ENCODE peak calls at places on chromosomes 11 and 22, in four cellular contexts. T is adrenal gland, M is IMR-90, U is testis. F is an unnamed sample. For H3K9me3, the result is how much of the 10 kb centered on the place peaks cover.

GRCh38 chr22:29907753-29908515 is 25.0 kb downstream of the MTMR3 start:
- DNase-seq in U (peak), T (peak), M (peak), F (peak)

GRCh38 chr22:32781695-32782094 is 19.8 kb upstream of the TIMP3 start:
- DNase-seq in T (no peak), M (peak), U (no peak), F (no peak)

GRCh38 chr11:111944651-111945051 is 7.5 kb downstream of the DIXDC1 start:
- DNase-seq in T (no peak), M (peak), U (no peak), F (no peak)

GRCh38 chr22:30248484-30248883 is 1.9 kb upstream of the LIF start:
- DNase-seq in U (no peak), T (no peak), M (no peak), F (no peak)

GRCh38 chr11:82233211-82233610 is 500.5 kb downstream of the FAM181B start:
- DNase-seq in T (no peak), M (no peak), U (no peak), F (no peak)

GRCh38 chr11:120210651-120211521 is at the start of gene OAF:
- DNase-seq in T (peak), M (peak), U (peak), F (peak)

GRCh38 chr11:57432714-57433163 is 5.8 kb upstream of the SLC43A3 start:
- DNase-seq in T (no peak), U (peak), M (peak), F (no peak)

GRCh38 chr11:34926831-34927132 is 10.4 kb downstream of the PDHX start:
- DNase-seq in T (no peak), M (peak), U (no peak), F (no peak)

GRCh38 chr11:7600205-7600775 is 73.0 kb downstream of the CYB5R2 start:
- DNase-seq in U (peak), M (peak), T (peak), F (peak)

GRCh38 chr11:35584321-35584720 is 33.9 kb upstream of the FJX1 start:
- DNase-seq in T (no peak), M (peak), U (no peak), F (no peak)

GRCh38 chr22:39746600-39747262 is 146.8 kb downstream of the ENTHD1 start:
- DNase-seq in T (no peak), U (no peak), M (no peak), F (no peak)

GRCh38 chr11:96091476-96091875 is 167.6 kb upstream of the MTMR2 start:
- DNase-seq in M (peak), U (no peak), T (no peak), F (no peak)

GRCh38 chr11:82790723-82791487 is 57.2 kb upstream of the FAM181B start:
- DNase-seq in T (no peak), M (no peak), U (no peak), F (no peak)

GRCh38 chr11:45913514-45913913 is 4.2 kb downstream of the PEX16 start:
- DNase-seq in U (no peak), M (no peak), T (no peak), F (peak)

GRCh38 chr11:133058501-133058900 is 473.8 kb downstream of the OPCML start:
- DNase-seq in U (no peak), M (no peak), T (no peak), F (no peak)

GRCh38 chr11:35030716-35031213 is 108.2 kb upstream of the CD44 start:
- DNase-seq in T (peak), U (peak), M (peak), F (no peak)

GRCh38 chr11:67496113-67496512 is 9.1 kb downstream of the PITPNM1 start:
- DNase-seq in T (no peak), U (no peak), M (no peak), F (no peak)

GRCh38 chr11:48055292-48056132 is 75.2 kb downstream of the PTPRJ start:
- DNase-seq in U (no peak), M (peak), T (no peak), F (no peak)

GRCh38 chr11:9861860-9862725 is 198.2 kb downstream of the SWAP70 start:
- DNase-seq in U (peak), T (peak), M (peak), F (peak)

GRCh38 chr11:108752297-108752751 is 87.5 kb downstream of the DDX10 start:
- DNase-seq in U (no peak), T (no peak), M (no peak), F (no peak)

GRCh38 chr22:30445438-30445936 is 19.9 kb downstream of the MTFP1 start:
- DNase-seq in U (no peak), M (peak), T (peak), F (no peak)

GRCh38 chr11:61332266-61332822 is 561 bp downstream of the DDB1 start:
- DNase-seq in T (peak), U (peak), M (peak), F (no peak)

GRCh38 chr11:8759634-8760033 is 77.0 kb downstream of the RPL27A start:
- DNase-seq in T (peak), M (no peak), U (peak), F (no peak)

GRCh38 chr11:117884994-117885393 is 8.5 kb upstream of the FXYD6 start:
- DNase-seq in M (peak), T (peak), U (peak), F (no peak)

GRCh38 chr11:114149689-114150407 is 90.3 kb downstream of the ZBTB16 start:
- DNase-seq in T (no peak), U (no peak), M (no peak), F (no peak)
- H3K27ac ChIP-seq in T (no peak), U (no peak), M (no peak), F (peak)

DNA sequence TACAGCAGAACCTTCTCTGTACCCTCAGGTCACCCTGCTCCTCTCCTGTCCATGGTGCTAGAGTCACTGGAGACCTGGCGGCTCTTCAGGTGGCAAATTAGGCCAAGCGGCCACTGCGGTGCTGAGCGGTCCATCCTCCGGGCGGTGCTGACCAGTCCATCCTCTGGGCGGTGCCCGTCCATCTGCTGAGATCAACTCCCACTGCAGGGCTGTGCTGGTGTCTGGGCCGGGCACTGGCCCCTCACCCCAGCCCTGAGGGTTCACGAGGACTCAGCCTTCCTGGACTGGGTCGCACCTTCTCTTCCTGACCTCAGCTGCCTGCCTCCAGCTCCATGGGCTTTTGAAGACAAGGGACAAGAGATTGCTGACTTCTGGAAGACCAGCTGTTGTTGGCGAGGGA is 782.9 kb downstream of the BRD1 start:
- DNase-seq in T (no peak), M (no peak), U (no peak), F (no peak)
- H3K9me3 ChIP-seq in T (under half), M (half or more), U (under half), F (under half)

DNA sequence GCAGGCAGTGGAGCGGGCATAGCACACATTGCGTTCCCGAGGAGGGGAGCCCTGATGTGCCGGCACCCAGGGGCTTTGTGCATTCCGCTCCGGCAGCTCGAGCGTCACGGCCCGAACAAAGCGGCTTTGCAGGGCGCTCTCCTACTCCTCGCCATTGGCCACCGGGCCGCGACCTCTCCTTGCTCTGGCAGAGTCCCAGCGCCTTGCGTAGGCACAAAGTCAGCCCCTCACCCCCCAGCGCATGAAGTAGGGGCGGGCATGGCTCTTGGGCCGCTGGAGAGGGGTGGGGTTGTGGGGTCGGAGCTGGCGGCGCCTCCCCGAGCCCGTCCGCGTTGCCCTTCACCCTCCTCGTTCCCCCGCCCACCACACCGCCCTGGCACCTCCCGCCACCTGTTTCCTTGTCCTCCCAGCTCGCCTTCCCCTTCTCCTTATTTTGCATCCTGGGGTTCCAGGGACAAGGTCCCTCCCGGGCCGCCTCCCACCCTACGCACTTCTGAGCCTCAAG is 781 bp upstream of the PPARA start:
- DNase-seq in T (peak), M (no peak), U (peak), F (peak)
- TF ChIP-seq POLR2A in T (no peak), M (no peak), U (no peak), F (peak)

DNA sequence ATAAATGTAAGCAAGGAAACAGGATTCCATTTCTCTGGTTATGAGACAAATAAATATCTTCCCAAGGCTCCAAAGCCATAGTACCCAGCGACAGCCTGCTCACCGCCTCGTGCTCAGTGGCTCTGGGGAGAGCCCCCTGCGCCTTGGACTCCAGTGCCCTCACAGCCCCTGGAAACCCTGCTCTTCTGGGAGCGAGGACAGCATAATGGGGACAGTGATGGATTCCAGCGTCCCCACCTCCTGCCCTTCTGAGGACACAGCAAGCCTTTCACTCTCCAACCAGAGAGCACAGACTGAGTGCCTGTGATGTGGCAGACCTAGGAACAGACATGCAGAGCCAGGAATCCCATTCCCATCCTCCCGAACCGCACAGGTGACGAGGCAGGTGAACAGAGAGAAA is 660.8 kb downstream of the TBC1D22A start:
- DNase-seq in U (no peak), M (no peak), T (no peak), F (no peak)
- H3K27ac ChIP-seq in U (no peak), M (no peak), T (no peak), F (no peak)

DNA sequence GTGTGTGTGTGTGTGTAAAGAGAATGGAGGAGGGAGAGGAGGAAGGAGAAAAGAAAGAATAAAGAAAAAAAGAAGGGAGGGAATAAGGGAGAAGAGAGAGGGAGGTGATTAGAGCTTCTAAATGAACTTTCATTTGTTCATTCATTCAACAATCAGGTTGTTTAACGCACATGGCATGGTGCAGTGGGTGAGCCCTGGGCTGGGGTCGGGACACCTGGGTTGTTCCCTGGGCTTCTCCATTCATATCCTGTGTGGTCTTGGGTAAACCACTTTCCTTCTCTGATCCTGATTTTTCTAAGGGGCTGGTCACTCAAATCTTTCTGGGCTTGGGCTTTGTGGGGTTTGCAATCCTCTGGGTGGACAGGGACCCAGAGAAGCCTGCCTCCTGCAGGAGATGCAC is 47.9 kb upstream of the CD82 start:
- DNase-seq in T (no peak), M (no peak), U (no peak), F (no peak)
- H3K9me3 ChIP-seq in T (under half), M (under half), U (under half), F (under half)

GRCh38 chr11:65421204-65422103 is 1.1 kb upstream of the NEAT1 start:
- DNase-seq in U (peak), M (peak), T (peak), F (peak)
- TF ChIP-seq POLR2A in U (no peak), M (peak), T (peak), F (peak)

GRCh38 chr11:68750197-68750987 is 928 bp downstream of the TESMIN start:
- DNase-seq in U (no peak), T (no peak), M (no peak), F (peak)

GRCh38 chr11:68749061-68749491 is 2.2 kb downstream of the TESMIN start:
- DNase-seq in T (no peak), U (no peak), M (peak), F (no peak)

GRCh38 chr11:68751331-68751856 is at the start of gene TESMIN:
- DNase-seq in T (peak), M (peak), U (peak), F (peak)

GRCh38 chr11:68749501-68750196 is 1.7 kb downstream of the TESMIN start:
- DNase-seq in M (peak), U (no peak), T (no peak), F (no peak)

DNA sequence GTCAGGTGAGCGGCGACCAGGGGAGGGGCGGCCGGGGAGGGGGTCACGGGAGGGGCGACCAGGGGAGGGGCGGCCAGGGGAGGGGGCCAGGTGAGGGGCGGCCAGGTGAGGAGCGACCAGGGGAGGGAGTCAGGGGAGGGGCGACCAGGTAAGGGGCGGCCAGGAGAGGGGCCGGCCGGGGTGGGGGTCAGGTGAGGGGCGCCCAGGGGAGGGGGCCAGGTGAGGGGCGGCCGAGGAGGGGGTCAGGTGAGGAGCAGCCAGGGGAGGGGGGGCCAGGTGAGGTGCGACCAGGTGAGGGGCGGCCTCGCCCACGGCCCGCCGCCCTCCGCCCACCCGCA is 363 bp downstream of the TESMIN start:
- DNase-seq in T (no peak), M (no peak), U (no peak), F (no peak)
- H3K27ac ChIP-seq in T (no peak), M (no peak), U (no peak), F (no peak)

GRCh38 chr22:49290286-49290685 is 537.4 kb downstream of the BRD1 start:
- DNase-seq in U (peak), M (no peak), T (no peak), F (no peak)

GRCh38 chr22:49291781-49292180 is 535.9 kb downstream of the BRD1 start:
- DNase-seq in T (peak), M (no peak), U (no peak), F (no peak)

GRCh38 chr22:49290711-49291110 is 537.0 kb downstream of the BRD1 start:
- DNase-seq in T (no peak), M (no peak), U (peak), F (no peak)

GRCh38 chr22:49289822-49290221 is 537.9 kb downstream of the BRD1 start:
- DNase-seq in M (no peak), U (no peak), T (no peak), F (no peak)

GRCh38 chr22:49291169-49291568 is 536.5 kb downstream of the BRD1 start:
- DNase-seq in T (no peak), U (peak), M (no peak), F (no peak)
- H3K9me3 ChIP-seq in T (under half), U (under half), M (half or more), F (under half)

F was measured in right lobe of liver.